ENCODE peak calls at places on chromosomes 2 and 18, in four cellular contexts. X is K562, A is HepG2, S is HCT116. E is an unnamed sample.

GRCh38 chr2:233700028-233700635 is 7.4 kb downstream of the UGT1A6 start:
- DNase-seq in X (peak), A (peak), S (no peak), E (no peak)

GRCh38 chr2:106147159-106147558 is 46.9 kb downstream of the UXS1 start:
- DNase-seq in S (no peak), A (peak), X (no peak), E (no peak)

GRCh38 chr2:163637876-163638275 is 97.9 kb downstream of the FIGN start:
- DNase-seq in A (no peak), S (no peak), X (no peak), E (no peak)

GRCh38 chr18:67590571-67591141 is 74.1 kb upstream of the DSEL start:
- DNase-seq in S (no peak), A (no peak), X (no peak), E (no peak)

GRCh38 chr2:8966123-8966908 is 37.2 kb downstream of the MBOAT2 start:
- DNase-seq in A (peak), S (no peak), X (peak), E (no peak)

GRCh38 chr2:147345246-147345645 is 499.6 kb upstream of the ACVR2A start:
- DNase-seq in A (no peak), S (no peak), X (no peak), E (no peak)

GRCh38 chr18:48194787-48195186 is 214.4 kb downstream of the ZBTB7C start:
- DNase-seq in S (no peak), A (no peak), X (no peak), E (no peak)

GRCh38 chr2:230877737-230878598 is 13.2 kb downstream of the ITM2C start:
- DNase-seq in A (no peak), X (no peak), S (no peak), E (no peak)

GRCh38 chr2:85215074-85216050 is 82.2 kb downstream of the TCF7L1 start:
- DNase-seq in A (peak), X (no peak), S (no peak), E (no peak)

GRCh38 chr18:22424564-22424963 is 6.8 kb upstream of the CTAGE1 start:
- DNase-seq in X (no peak), S (no peak), A (no peak), E (no peak)

GRCh38 chr2:9146656-9147055 is 60.0 kb upstream of the ASAP2 start:
- DNase-seq in S (no peak), A (no peak), X (no peak), E (no peak)

GRCh38 chr2:149908731-149909690 is 321.4 kb upstream of the MMADHC start:
- DNase-seq in S (no peak), A (no peak), X (no peak), E (no peak)

GRCh38 chr2:47838249-47838648 is 55.3 kb downstream of the MSH6 start:
- DNase-seq in S (no peak), X (no peak), A (no peak), E (no peak)

GRCh38 chr18:56021136-56021813 is 433.3 kb upstream of the TCF4 start:
- DNase-seq in X (no peak), A (no peak), S (no peak), E (no peak)

GRCh38 chr2:17030070-17030469 is 364.4 kb upstream of the CYRIA start:
- DNase-seq in S (no peak), X (no peak), A (no peak), E (no peak)

GRCh38 chr2:181682795-181683517 is 2.6 kb upstream of the NEUROD1 start:
- DNase-seq in X (no peak), S (no peak), A (no peak), E (no peak)

GRCh38 chr2:145593991-145594702 is 1074.2 kb upstream of the ZEB2 start:
- DNase-seq in S (no peak), X (peak), A (no peak), E (no peak)

GRCh38 chr2:241302759-241303651 is 12.5 kb downstream of the HDLBP start:
- DNase-seq in S (no peak), A (no peak), X (peak), E (no peak)

GRCh38 chr2:86079981-86080911 is 25.4 kb downstream of the POLR1A start:
- DNase-seq in S (peak), X (peak), A (peak), E (peak)

GRCh38 chr2:200171761-200172482 is 134.6 kb upstream of the SPATS2L start:
- DNase-seq in S (no peak), A (no peak), X (peak), E (no peak)

GRCh38 chr2:19714926-19715325 is 186.9 kb downstream of the TTC32 start:
- DNase-seq in X (no peak), A (no peak), S (no peak), E (no peak)

GRCh38 chr18:79930020-79930642 is 21.3 kb downstream of the SLC66A2 start:
- DNase-seq in S (no peak), A (no peak), X (no peak), E (no peak)

GRCh38 chr18:60248563-60249330 is 123.8 kb downstream of the MC4R start:
- DNase-seq in A (no peak), S (no peak), X (no peak), E (no peak)

GRCh38 chr2:20350105-20350712 is 435 bp downstream of the PUM2 start:
- DNase-seq in S (no peak), X (peak), A (peak), E (no peak)

GRCh38 chr2:10371441-10372194 is 68.9 kb downstream of the HPCAL1 start:
- DNase-seq in X (no peak), S (no peak), A (no peak), E (no peak)

GRCh38 chr18:45686892-45687611 is 36.9 kb upstream of the SLC14A1 start:
- DNase-seq in A (no peak), X (peak), S (no peak), E (no peak)

GRCh38 chr2:127581516-127582490 is 46.3 kb downstream of the MYO7B start:
- DNase-seq in X (no peak), S (no peak), A (no peak), E (no peak)

GRCh38 chr18:40524881-40525280 is 1430.2 kb upstream of the PIK3C3 start:
- DNase-seq in X (no peak), S (no peak), A (no peak), E (no peak)

GRCh38 chr2:105789745-105790466 is 45.2 kb downstream of the NCK2 start:
- DNase-seq in A (no peak), S (no peak), X (no peak), E (no peak)

GRCh38 chr18:37176307-37176934 is 347.5 kb downstream of the KIAA1328 start:
- DNase-seq in A (no peak), X (no peak), S (no peak), E (no peak)

GRCh38 chr2:26530696-26531095 is 52.8 kb upstream of the OTOF start:
- DNase-seq in X (no peak), A (no peak), S (no peak), E (no peak)

GRCh38 chr2:80706541-80706940 is 402.0 kb upstream of the LRRTM1 start:
- DNase-seq in X (no peak), S (no peak), A (no peak), E (no peak)

DNA sequence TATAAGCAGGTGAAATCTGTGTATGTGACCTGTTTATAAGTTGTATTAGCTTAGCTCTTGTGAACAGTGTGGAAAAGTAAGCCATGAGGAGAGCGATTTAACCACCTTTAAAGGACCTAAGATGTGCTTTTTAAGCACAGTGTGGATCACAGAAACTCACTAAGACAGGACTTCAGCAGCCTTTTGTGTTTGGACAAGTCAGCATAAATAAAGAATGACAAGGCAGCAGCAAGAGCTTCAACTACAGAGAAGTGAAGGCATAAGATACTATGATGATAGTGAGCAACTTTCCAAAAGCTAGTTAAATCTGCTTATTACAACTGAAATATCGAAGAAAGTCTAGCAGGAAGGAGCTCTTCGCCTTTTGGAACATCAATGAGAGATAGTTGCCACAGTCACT is 8.9 kb downstream of the HNRNPA3 start:
- DNase-seq in S (no peak), X (no peak), A (no peak), E (no peak)
- H3K27ac ChIP-seq in S (no peak), X (no peak), A (no peak), E (peak)

GRCh38 chr18:57768557-57769326 is 34.4 kb downstream of the ATP8B1 start:
- DNase-seq in X (no peak), A (no peak), S (no peak), E (no peak)
- TF ChIP-seq TCF7L2 in X (no peak), A (no peak), S (no peak), E (no peak)

DNA sequence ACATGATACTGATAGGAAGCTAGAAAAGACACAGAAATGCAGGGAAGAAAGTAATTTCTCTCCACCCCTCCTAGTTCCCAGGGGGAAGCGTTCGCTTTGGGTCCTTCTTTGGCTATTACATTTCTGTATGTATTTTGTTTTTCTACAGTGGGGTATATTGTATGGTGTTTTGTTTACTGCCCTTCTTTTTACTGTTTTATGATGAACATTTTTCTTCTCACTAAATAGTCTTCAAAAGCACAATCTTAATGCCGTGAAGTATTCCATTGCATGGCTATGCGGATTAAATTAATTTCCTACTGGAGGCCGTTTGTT is 354 bp upstream of the TMBIM1 start:
- DNase-seq in S (no peak), A (no peak), X (no peak), E (no peak)
- H3K4me3 ChIP-seq in S (peak), A (peak), X (peak), E (peak)

DNA sequence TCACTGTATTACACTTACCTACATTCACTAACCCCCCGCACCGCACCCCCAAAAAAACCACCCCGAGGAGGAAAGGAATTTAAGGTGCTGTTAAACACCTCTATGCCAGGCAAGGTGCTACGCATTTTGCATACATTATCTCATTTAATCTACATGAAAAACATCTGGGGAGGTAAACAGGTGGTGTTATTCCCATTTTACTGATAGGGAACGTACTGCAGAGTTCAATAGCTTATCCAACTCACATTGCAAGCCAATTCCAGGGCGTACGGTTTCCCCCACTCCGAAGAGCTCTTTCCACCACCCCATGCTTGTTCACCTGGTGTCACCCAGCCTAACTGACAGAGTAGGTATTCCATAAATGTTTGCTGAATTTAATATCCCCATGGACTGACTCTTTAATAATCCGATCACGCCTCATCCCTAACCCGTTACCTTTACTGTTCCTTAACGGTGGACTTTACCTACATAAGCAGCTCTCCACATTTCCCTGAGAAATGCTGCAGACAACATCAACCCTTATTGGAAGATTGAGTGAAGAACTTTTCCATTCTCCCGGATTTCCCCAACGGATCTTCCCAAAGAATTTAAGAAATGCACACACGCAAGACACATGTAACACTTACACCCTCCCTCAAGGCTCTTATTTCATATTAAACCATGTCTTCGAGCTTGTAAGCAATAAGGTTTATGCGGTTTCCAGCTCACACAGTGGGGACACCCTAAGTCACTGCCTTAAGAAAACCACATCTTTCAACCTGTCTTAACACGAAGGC is 1.2 kb downstream of the RAPH1 start:
- DNase-seq in A (no peak), X (no peak), S (no peak), E (peak)
- H3K27ac ChIP-seq in A (peak), X (no peak), S (peak), E (peak)

GRCh38 chr18:50663626-50664441 is 103.9 kb downstream of the MAPK4 start:
- DNase-seq in S (no peak), A (no peak), X (no peak), E (no peak)
- TF ChIP-seq TCF7L2 in S (no peak), A (no peak), X (no peak), E (no peak)

DNA sequence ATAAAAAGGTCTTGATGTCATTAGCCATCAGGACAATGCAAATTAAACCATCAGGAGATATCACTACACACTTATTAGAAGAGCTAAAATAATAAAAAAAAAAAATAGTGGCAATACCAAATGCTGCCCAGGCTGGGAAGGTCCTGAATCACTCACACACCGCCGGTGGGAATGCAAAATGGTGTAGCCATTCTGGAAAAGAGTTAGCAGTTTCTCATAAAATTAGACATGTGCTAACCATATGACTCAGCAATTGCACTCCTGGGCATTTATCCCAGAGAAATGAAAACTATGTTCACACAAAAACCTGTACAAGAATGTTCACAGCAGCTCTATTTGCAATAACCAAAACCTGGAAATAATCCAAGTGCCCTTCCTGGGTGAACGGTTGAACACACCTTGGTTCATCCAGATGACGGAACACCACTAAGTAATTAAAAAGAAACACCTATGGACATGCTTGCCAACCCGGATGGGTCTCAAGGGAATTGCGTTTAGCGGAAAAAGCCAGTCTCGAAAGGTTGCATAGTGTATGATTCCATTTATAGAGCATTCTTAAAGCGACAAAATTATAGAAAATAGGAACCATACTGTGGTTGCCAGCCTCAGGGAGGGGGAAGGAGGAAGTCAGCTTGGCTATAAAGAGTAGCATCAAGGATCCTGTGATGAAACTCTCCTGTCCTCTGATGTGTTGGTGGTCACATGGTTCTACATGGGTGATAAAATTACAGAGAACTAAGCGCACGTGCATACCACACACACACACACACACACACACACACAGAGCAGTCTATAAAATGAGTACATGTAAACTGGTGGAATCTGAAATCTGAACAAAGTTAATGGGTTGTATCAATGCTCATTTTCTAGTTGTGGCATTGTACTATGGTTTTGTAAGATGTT is 4.6 kb downstream of the MBP start:
- DNase-seq in S (no peak), A (no peak), X (no peak), E (peak)
- H3K4me3 ChIP-seq in S (peak), A (no peak), X (no peak), E (peak)

DNA sequence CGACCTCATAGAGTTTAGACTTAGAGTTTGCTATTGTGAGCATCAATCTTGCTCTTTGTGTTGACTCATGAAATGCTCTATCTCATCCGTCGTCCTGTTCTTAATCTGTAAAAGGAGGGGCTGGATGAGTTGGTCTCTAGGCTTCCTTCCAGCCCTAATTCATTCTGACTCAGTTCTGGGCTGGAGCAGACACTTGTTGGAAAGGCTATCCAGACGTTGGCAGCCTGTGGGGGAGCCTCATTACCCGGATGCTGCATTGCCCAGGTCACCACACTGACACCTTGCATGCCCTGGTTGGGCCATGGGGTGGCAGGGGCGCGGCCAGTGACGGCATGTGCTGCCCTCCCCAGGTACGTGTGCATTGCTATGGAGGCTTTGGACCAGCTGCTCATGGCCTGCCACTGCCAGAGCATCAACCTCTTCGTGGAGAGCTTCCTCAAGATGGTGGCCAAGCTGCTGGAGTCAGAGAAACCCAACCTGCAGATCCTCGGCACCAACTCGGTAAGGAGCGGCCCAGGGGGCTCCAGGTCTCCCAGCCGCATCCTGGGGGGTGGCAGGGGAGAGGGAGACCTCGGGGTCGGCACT is 61.5 kb downstream of the EFR3B start:
- DNase-seq in X (no peak), A (no peak), S (no peak), E (peak)
- H3K27ac ChIP-seq in X (no peak), A (no peak), S (no peak), E (no peak)